ENCODE peak calls at places on chromosomes 16 and 17, in seven cellular contexts. P, U, C, E, A, F and I are unnamed samples.
A peak's percentile ranks its signal among the peaks of the same experiment; 100 is the strongest.

GRCh38 chr16:30604316-30604947 is 5.8 kb downstream of the ZNF689 start:
- DNase-seq in F (no peak), C (no peak), P (no peak), E (no peak), A (no peak), U (no peak), I (no peak)

GRCh38 chr17:77061711-77062110 is 79.1 kb upstream of the SEC14L1 start:
- DNase-seq in F (no peak), E (peak; percentile 62), U (no peak), C (no peak), P (no peak), A (no peak), I (no peak)

GRCh38 chr17:50123649-50124349 is 6.2 kb downstream of the SAMD14 start:
- DNase-seq in A (no peak), E (peak; percentile 94), F (no peak), C (no peak), P (no peak), U (no peak), I (no peak)

GRCh38 chr17:2710804-2711607 is 558 bp downstream of the CLUH start:
- DNase-seq in A (no peak), P (peak; percentile 62), C (no peak), U (peak; percentile 84), F (no peak), E (peak; percentile 37), I (no peak)

GRCh38 chr17:59332890-59333377 is 1.5 kb downstream of the YPEL2 start:
- DNase-seq in C (no peak), A (no peak), U (no peak), P (peak; percentile 67), E (no peak), F (no peak), I (no peak)

GRCh38 chr17:16456770-16457316 is 35.1 kb downstream of the LRRC75A start:
- DNase-seq in E (no peak), A (no peak), F (no peak), U (no peak), P (no peak), C (no peak), I (no peak)

GRCh38 chr17:39822051-39822450 is 42.1 kb downstream of the IKZF3 start:
- DNase-seq in U (no peak), C (no peak), P (no peak), F (no peak), A (no peak), E (no peak), I (no peak)

GRCh38 chr17:27551701-27552466 is 79.1 kb upstream of the LGALS9 start:
- DNase-seq in F (no peak), A (peak; percentile 90), P (peak; percentile 35), C (no peak), E (peak; percentile 71), U (no peak), I (no peak)

GRCh38 chr17:82789806-82790205 is 37.9 kb downstream of the TBCD start:
- DNase-seq in P (no peak), C (no peak), E (no peak), F (no peak), U (no peak), A (no peak), I (no peak)

GRCh38 chr16:1331712-1332617 is 1.5 kb upstream of the BAIAP3 start:
- DNase-seq in A (peak; percentile 91), U (peak; percentile 94), C (no peak), E (peak; percentile 94), P (peak; percentile 63), F (no peak), I (no peak)

GRCh38 chr16:27644165-27644564 is 94.2 kb downstream of the KATNIP start:
- DNase-seq in C (no peak), F (no peak), U (no peak), P (no peak), A (no peak), E (peak; percentile 74), I (no peak)

GRCh38 chr17:57097832-57098421 is 12.9 kb downstream of the AKAP1 start:
- DNase-seq in U (no peak), A (peak; percentile 93), E (peak; percentile 88), F (no peak), P (peak; percentile 68), C (no peak), I (no peak)

GRCh38 chr16:53123753-53124152 is 69.0 kb downstream of the CHD9 start:
- DNase-seq in E (no peak), A (peak; percentile 28), P (peak; percentile 61), C (no peak), F (no peak), U (no peak), I (no peak)

GRCh38 chr16:83952587-83952939 is 477 bp upstream of the OSGIN1 start:
- DNase-seq in U (no peak), C (no peak), A (no peak), P (no peak), F (no peak), E (no peak), I (no peak)

GRCh38 chr16:75288596-75289120 is 37.2 kb upstream of the BCAR1 start:
- DNase-seq in E (no peak), F (no peak), C (no peak), U (no peak), P (no peak), A (no peak), I (no peak)

GRCh38 chr17:81187586-81188490 is 21.8 kb upstream of the AATK start:
- DNase-seq in A (no peak), P (no peak), F (no peak), E (no peak), C (no peak), U (no peak), I (no peak)

GRCh38 chr16:65510850-65511249 is 389.0 kb upstream of the CDH11 start:
- DNase-seq in P (no peak), A (peak; percentile 88), C (no peak), E (no peak), U (no peak), F (no peak), I (no peak)

GRCh38 chr17:41532947-41533570 is 5.0 kb upstream of the KRT19 start:
- DNase-seq in F (no peak), P (no peak), A (no peak), U (peak; percentile 42), E (peak; percentile 25), C (no peak), I (no peak)

GRCh38 chr16:53817117-53817516 is 113.2 kb downstream of the FTO start:
- DNase-seq in U (no peak), C (no peak), F (no peak), P (peak; percentile 95), A (peak; percentile 90), E (no peak), I (no peak)